ENCODE peak calls at places on chromosomes 5 and 9, in four cellular contexts. One of them, this sample, is unnamed.

GRCh38 chr5:57524661-57525060 is 42.0 kb upstream of the ACTBL2 start:
- DNase-seq in H1: no peak
- DNase-seq in H9: no peak
- DNase-seq in mesendoderm: no peak
- DNase-seq in this sample: no peak

GRCh38 chr9:70921126-70921525 is 200.3 kb downstream of the TRPM3 start:
- DNase-seq in H1: no peak
- DNase-seq in H9: no peak
- DNase-seq in mesendoderm: peak; percentile 64
- DNase-seq in this sample: peak; percentile 64

GRCh38 chr5:135437796-135438560 is 9.2 kb downstream of the DCANP1 start:
- DNase-seq in H9: peak; percentile 21
- DNase-seq in H1: no peak
- DNase-seq in mesendoderm: no peak
- DNase-seq in this sample: peak; percentile 96

GRCh38 chr9:126160067-126160853 is 166.4 kb upstream of the MVB12B start:
- DNase-seq in H1: no peak
- DNase-seq in H9: no peak
- DNase-seq in mesendoderm: peak; percentile 7
- DNase-seq in this sample: no peak

GRCh38 chr5:175851311-175851710 is 20.1 kb upstream of the CPLX2 start:
- DNase-seq in H1: no peak
- DNase-seq in H9: no peak
- DNase-seq in mesendoderm: no peak
- DNase-seq in this sample: no peak

GRCh38 chr9:132169672-132170392 is 8.0 kb downstream of the NTNG2 start:
- DNase-seq in mesendoderm: peak; percentile 75
- DNase-seq in H9: peak; percentile 86
- DNase-seq in H1: no peak
- DNase-seq in this sample: peak; percentile 51

GRCh38 chr5:15704397-15704947 is 204.5 kb downstream of the FBXL7 start:
- DNase-seq in H9: no peak
- DNase-seq in mesendoderm: no peak
- DNase-seq in H1: no peak
- DNase-seq in this sample: peak; percentile 43

GRCh38 chr5:169538935-169539334 is 44.6 kb upstream of the SPDL1 start:
- DNase-seq in H9: no peak
- DNase-seq in mesendoderm: no peak
- DNase-seq in H1: no peak
- DNase-seq in this sample: no peak

GRCh38 chr9:95096381-95096780 is 221.1 kb downstream of the FANCC start:
- DNase-seq in H1: no peak
- DNase-seq in H9: peak; percentile 56
- DNase-seq in mesendoderm: no peak
- DNase-seq in this sample: no peak

GRCh38 chr9:129225815-129226214 is 47.8 kb upstream of the IER5L start:
- DNase-seq in mesendoderm: peak; percentile 94
- DNase-seq in H1: no peak
- DNase-seq in H9: peak; percentile 87
- DNase-seq in this sample: peak; percentile 73

GRCh38 chr5:43332401-43332800 is 19.2 kb upstream of the HMGCS1 start:
- DNase-seq in H1: no peak
- DNase-seq in H9: no peak
- DNase-seq in mesendoderm: no peak
- DNase-seq in this sample: no peak

GRCh38 chr9:105425817-105426433 is 21.9 kb upstream of the FSD1L start:
- DNase-seq in mesendoderm: no peak
- DNase-seq in H9: no peak
- DNase-seq in H1: no peak
- DNase-seq in this sample: peak; percentile 47

GRCh38 chr5:152607393-152608165 is 202.5 kb upstream of the NMUR2 start:
- DNase-seq in H1: no peak
- DNase-seq in mesendoderm: no peak
- DNase-seq in H9: no peak
- DNase-seq in this sample: no peak

GRCh38 chr5:115414406-115415142 is 118.1 kb upstream of the CCDC112 start:
- DNase-seq in H1: no peak
- DNase-seq in H9: no peak
- DNase-seq in mesendoderm: no peak
- DNase-seq in this sample: peak; percentile 99

GRCh38 chr9:120221844-120222243 is 358.1 kb downstream of the CDK5RAP2 start:
- DNase-seq in H1: no peak
- DNase-seq in H9: peak; percentile 64
- DNase-seq in mesendoderm: peak; percentile 67
- DNase-seq in this sample: no peak

GRCh38 chr9:4027616-4028015 is 272.3 kb downstream of the GLIS3 start:
- DNase-seq in mesendoderm: no peak
- DNase-seq in H9: no peak
- DNase-seq in H1: no peak
- DNase-seq in this sample: no peak

GRCh38 chr9:132546148-132547051 is 36.0 kb upstream of the BARHL1 start:
- DNase-seq in H9: peak; percentile 74
- DNase-seq in H1: peak; percentile 34
- DNase-seq in mesendoderm: peak; percentile 60
- DNase-seq in this sample: no peak

GRCh38 chr9:104836235-104836634 is 72.3 kb downstream of the NIPSNAP3B start:
- DNase-seq in mesendoderm: peak; percentile 74
- DNase-seq in H1: no peak
- DNase-seq in H9: no peak
- DNase-seq in this sample: peak; percentile 15

GRCh38 chr5:43039468-43040286 is 442 bp downstream of the ANXA2R start:
- DNase-seq in mesendoderm: peak; percentile 87
- DNase-seq in H1: no peak
- DNase-seq in H9: peak; percentile 71
- DNase-seq in this sample: peak; percentile 83

GRCh38 chr5:57299945-57300344 is 126.1 kb downstream of the GPBP1 start:
- DNase-seq in H1: no peak
- DNase-seq in H9: no peak
- DNase-seq in mesendoderm: no peak
- DNase-seq in this sample: no peak

GRCh38 chr5:109721741-109722140 is 32.0 kb downstream of the MAN2A1 start:
- DNase-seq in mesendoderm: no peak
- DNase-seq in H1: no peak
- DNase-seq in H9: no peak
- DNase-seq in this sample: no peak

GRCh38 chr9:86521322-86521721 is 167.1 kb upstream of the TUT7 start:
- DNase-seq in mesendoderm: no peak
- DNase-seq in H9: no peak
- DNase-seq in H1: no peak
- DNase-seq in this sample: no peak

GRCh38 chr5:151770383-151771258 is 1.1 kb upstream of the G3BP1 start:
- DNase-seq in H9: peak; percentile 81
- DNase-seq in mesendoderm: peak; percentile 94
- DNase-seq in H1: peak; percentile 56
- DNase-seq in this sample: peak; percentile 42

GRCh38 chr9:70658765-70659164 is 244.3 kb upstream of the KLF9 start:
- DNase-seq in H9: no peak
- DNase-seq in H1: no peak
- DNase-seq in mesendoderm: peak; percentile 27
- DNase-seq in this sample: no peak

GRCh38 chr5:151719228-151719861 is 32.6 kb upstream of the SPARC start:
- DNase-seq in H9: peak; percentile 46
- DNase-seq in H1: no peak
- DNase-seq in mesendoderm: peak; percentile 57
- DNase-seq in this sample: peak; percentile 50

GRCh38 chr5:150163547-150164059 is 3.0 kb upstream of the CDX1 start:
- DNase-seq in mesendoderm: peak; percentile 38
- DNase-seq in H1: no peak
- DNase-seq in H9: peak; percentile 64
- DNase-seq in this sample: no peak

GRCh38 chr9:131714161-131714646 is 25.7 kb downstream of the RAPGEF1 start:
- DNase-seq in H1: no peak
- DNase-seq in mesendoderm: no peak
- DNase-seq in H9: no peak
- DNase-seq in this sample: peak; percentile 91

DNA sequence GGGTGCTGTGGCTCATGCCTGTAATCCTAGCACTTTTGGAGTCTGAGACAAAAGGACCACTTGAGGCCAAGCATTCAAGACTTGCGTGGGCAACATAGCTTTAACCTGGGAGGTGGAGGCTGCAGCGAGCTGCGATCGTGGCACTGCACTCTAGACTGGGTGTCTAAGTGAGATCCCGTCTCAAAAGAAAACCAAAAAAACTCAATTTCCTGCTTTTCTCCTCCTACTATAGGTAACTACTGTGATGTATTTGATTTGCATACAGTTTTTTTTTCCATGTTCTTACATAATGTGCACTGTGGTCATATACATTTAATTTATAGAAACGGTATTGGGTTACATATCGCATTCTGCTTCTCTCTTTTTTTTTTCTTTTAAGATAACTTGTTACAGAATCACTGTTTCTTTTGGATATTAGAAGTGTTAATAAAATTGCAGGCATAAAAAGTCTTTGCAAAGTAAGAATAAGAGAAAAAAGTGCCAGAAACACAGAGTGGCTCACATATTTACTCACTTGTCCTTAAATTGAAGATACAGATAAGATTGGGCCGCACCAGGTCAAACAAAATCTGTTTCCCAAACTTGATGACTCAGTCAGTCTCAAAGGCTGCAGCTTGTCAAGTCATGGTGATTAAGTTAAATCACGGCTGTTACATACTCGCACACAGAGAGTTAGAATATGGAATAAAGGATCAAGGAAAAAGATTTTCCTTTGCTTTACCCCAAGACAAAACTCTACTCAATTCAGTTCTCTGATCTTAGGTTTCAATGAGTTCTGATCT is 2.0 kb upstream of the PTGR1 start:
- DNase-seq in mesendoderm: peak; percentile 38
- DNase-seq in H1: no peak
- DNase-seq in H9: no peak
- DNase-seq in this sample: peak; percentile 69
- H3K56ac ChIP-seq in mesendoderm: no peak overlapping the region
- H3K56ac ChIP-seq in H1: no peak overlapping the region
- H3K56ac ChIP-seq in H9: no peak overlapping the region
- H3K56ac ChIP-seq in this sample: no peak overlapping the region

GRCh38 chr9:36424289-36425055 is 24.4 kb upstream of the RNF38 start:
- DNase-seq in mesendoderm: no peak
- DNase-seq in H9: no peak
- DNase-seq in H1: no peak
- DNase-seq in this sample: no peak
- H3K56ac ChIP-seq in mesendoderm: no peak overlapping the region
- H3K56ac ChIP-seq in H9: no peak overlapping the region
- H3K56ac ChIP-seq in H1: no peak overlapping the region
- H3K56ac ChIP-seq in this sample: no peak overlapping the region

GRCh38 chr5:5704352-5704751 is 281.9 kb downstream of the ICE1 start:
- DNase-seq in H1: no peak
- DNase-seq in H9: no peak
- DNase-seq in mesendoderm: no peak
- DNase-seq in this sample: no peak
- H3K56ac ChIP-seq in H1: no peak overlapping the region
- H3K56ac ChIP-seq in H9: no peak overlapping the region
- H3K56ac ChIP-seq in mesendoderm: no peak overlapping the region
- H3K56ac ChIP-seq in this sample: no peak overlapping the region

GRCh38 chr5:37637165-37637845 is 202.5 kb downstream of the GDNF start:
- DNase-seq in mesendoderm: no peak
- DNase-seq in H1: no peak
- DNase-seq in H9: no peak
- DNase-seq in this sample: peak; percentile 84

GRCh38 chr5:37628876-37629275 is 211.0 kb downstream of the GDNF start:
- DNase-seq in H1: no peak
- DNase-seq in H9: no peak
- DNase-seq in mesendoderm: no peak
- DNase-seq in this sample: no peak

GRCh38 chr5:37626266-37626665 is 213.6 kb downstream of the GDNF start:
- DNase-seq in mesendoderm: no peak
- DNase-seq in H1: no peak
- DNase-seq in H9: no peak
- DNase-seq in this sample: peak; percentile 39

DNA sequence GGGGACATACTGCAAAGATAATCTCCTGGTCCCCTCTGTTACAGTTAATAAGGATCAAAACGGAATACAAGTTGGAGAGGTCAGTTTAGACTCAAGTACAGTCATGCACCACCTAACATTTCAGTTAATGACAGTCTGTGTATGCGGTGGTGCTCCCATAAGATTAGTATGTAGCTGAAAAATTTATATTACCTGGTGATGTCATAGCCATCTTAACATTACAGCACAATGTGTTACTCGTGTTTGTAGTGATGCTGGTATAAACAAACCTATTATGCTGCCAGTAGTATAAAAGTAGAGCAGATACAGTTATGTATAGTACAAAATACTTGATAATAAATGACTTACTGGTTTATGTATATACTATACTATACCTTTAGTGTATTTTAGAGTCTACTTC is 207.9 kb downstream of the GDNF start:
- DNase-seq in H9: no peak
- DNase-seq in mesendoderm: no peak
- DNase-seq in H1: no peak
- DNase-seq in this sample: peak; percentile 17
- H3K56ac ChIP-seq in H9: no peak overlapping the region
- H3K56ac ChIP-seq in mesendoderm: no peak overlapping the region
- H3K56ac ChIP-seq in H1: no peak overlapping the region
- H3K56ac ChIP-seq in this sample: no peak overlapping the region

This sample was measured in IMR-90.